ENCODE peak calls at places on chromosomes 7 and 10, in four cellular contexts. F is HepG2, G is K562, K is GM12878. J is an unnamed sample.

GRCh38 chr10:89171263-89171872 is 35.7 kb downstream of the CH25H start:
- DNase-seq in F (no peak), G (no peak), K (no peak), J (no peak)

GRCh38 chr7:37642028-37642540 is 41.5 kb upstream of the GPR141 start:
- DNase-seq in F (no peak), G (no peak), K (no peak), J (no peak)

GRCh38 chr10:58517481-58518355 is 5.0 kb downstream of the BICC1 start:
- DNase-seq in F (no peak), G (no peak), K (no peak), J (no peak)

GRCh38 chr7:16933296-16934248 is 51.8 kb upstream of the AGR3 start:
- DNase-seq in F (no peak), G (no peak), K (no peak), J (no peak)

GRCh38 chr7:670501-671390 is 55.8 kb upstream of the DNAAF5 start:
- DNase-seq in F (no peak), G (no peak), K (no peak), J (no peak)

GRCh38 chr7:29649876-29650275 is 86.2 kb downstream of the PRR15 start:
- DNase-seq in F (no peak), G (no peak), K (no peak), J (no peak)

GRCh38 chr7:77391230-77391629 is 24.9 kb downstream of the GSAP start:
- DNase-seq in F (no peak), G (no peak), K (peak; percentile 39), J (no peak)

GRCh38 chr7:95723583-95724180 is 48.7 kb upstream of the DYNC1I1 start:
- DNase-seq in F (peak; percentile 53), G (peak; percentile 18), K (peak; percentile 11), J (peak; percentile 60)

GRCh38 chr10:50316695-50317648 is 65.7 kb upstream of the ASAH2 start:
- DNase-seq in F (no peak), G (no peak), K (no peak), J (no peak)

GRCh38 chr7:119896386-119896785 is 376.6 kb upstream of the KCND2 start:
- DNase-seq in F (no peak), G (no peak), K (no peak), J (no peak)

GRCh38 chr10:114822771-114823463 is 1.3 kb downstream of the FHIP2A start:
- DNase-seq in F (peak; percentile 23), G (no peak), K (no peak), J (no peak)

GRCh38 chr7:7882888-7883287 is 85.7 kb upstream of the GLCCI1 start:
- DNase-seq in F (no peak), G (no peak), K (no peak), J (no peak)

GRCh38 chr7:2063562-2064360 is 169.0 kb downstream of the MAD1L1 start:
- DNase-seq in F (no peak), G (no peak), K (no peak), J (no peak)

GRCh38 chr10:89114846-89115625 is 92.1 kb downstream of the CH25H start:
- DNase-seq in F (no peak), G (no peak), K (no peak), J (no peak)

GRCh38 chr7:91330378-91331295 is 66.4 kb downstream of the FZD1 start:
- DNase-seq in F (no peak), G (no peak), K (no peak), J (no peak)

GRCh38 chr7:1540391-1541271 is 10.1 kb downstream of the MAFK start:
- DNase-seq in F (no peak), G (no peak), K (no peak), J (no peak)

GRCh38 chr7:116353614-116354013 is 143.3 kb downstream of the TES start:
- DNase-seq in F (no peak), G (no peak), K (no peak), J (no peak)

GRCh38 chr10:6464862-6465430 is 115.1 kb downstream of the PRKCQ start:
- DNase-seq in F (no peak), G (peak; percentile 71), K (no peak), J (no peak)

GRCh38 chr10:124254519-124254918 is 161.1 kb upstream of the CHST15 start:
- DNase-seq in F (no peak), G (no peak), K (no peak), J (no peak)

GRCh38 chr10:14812271-14812670 is 25.6 kb downstream of the CDNF start:
- DNase-seq in F (peak; percentile 74), G (no peak), K (no peak), J (no peak)

GRCh38 chr7:115356139-115356746 is 434.3 kb downstream of the MDFIC start:
- DNase-seq in F (peak; percentile 9), G (no peak), K (no peak), J (no peak)

GRCh38 chr10:59234814-59235429 is 58.5 kb downstream of the PHYHIPL start:
- DNase-seq in F (no peak), G (no peak), K (no peak), J (no peak)

GRCh38 chr7:79298145-79298760 is 155.2 kb downstream of the MAGI2 start:
- DNase-seq in F (peak; percentile 25), G (peak; percentile 29), K (no peak), J (no peak)

GRCh38 chr10:95260397-95260881 is 30.4 kb downstream of the PDLIM1 start:
- DNase-seq in F (peak; percentile 84), G (peak; percentile 17), K (no peak), J (no peak)

GRCh38 chr10:132103116-132103910 is 37.6 kb downstream of the JAKMIP3 start:
- DNase-seq in F (no peak), G (no peak), K (no peak), J (no peak)

GRCh38 chr10:122341141-122341810 is 33.2 kb upstream of the PLEKHA1 start:
- DNase-seq in F (no peak), G (no peak), K (no peak), J (no peak)

GRCh38 chr10:72762042-72762441 is 70.1 kb downstream of the MCU start:
- DNase-seq in F (no peak), G (no peak), K (no peak), J (no peak)

GRCh38 chr10:62819521-62819920 is 3.4 kb upstream of the EGR2 start:
- DNase-seq in F (no peak), G (no peak), K (no peak), J (no peak)

GRCh38 chr10:94490789-94491039 is 54.9 kb upstream of the HELLS start:
- DNase-seq in F (no peak), G (no peak), K (no peak), J (no peak)

GRCh38 chr10:48239618-48240017 is 34.9 kb downstream of the FRMPD2 start:
- DNase-seq in F (no peak), G (no peak), K (no peak), J (no peak)

GRCh38 chr7:120070201-120070600 is 202.8 kb upstream of the KCND2 start:
- DNase-seq in F (no peak), G (no peak), K (peak; percentile 17), J (no peak)

GRCh38 chr7:44849277-44850210 is 1.7 kb upstream of the H2AZ2 start:
- DNase-seq in F (no peak), G (no peak), K (no peak), J (no peak)

GRCh38 chr7:112220877-112221434 is 14.5 kb downstream of the ZNF277 start:
- DNase-seq in F (no peak), G (no peak), K (no peak), J (no peak)

GRCh38 chr10:69963835-69964710 is 88.6 kb upstream of the MACROH2A2 start:
- DNase-seq in F (no peak), G (no peak), K (no peak), J (no peak)

GRCh38 chr7:38872202-38872601 is 36.8 kb downstream of the VPS41 start:
- DNase-seq in F (no peak), G (no peak), K (no peak), J (no peak)

GRCh38 chr7:19442016-19442785 is 266.6 kb downstream of the POLR1F start:
- DNase-seq in F (no peak), G (no peak), K (no peak), J (peak; percentile 15)

GRCh38 chr10:30072068-30072467 is 12.7 kb upstream of the JCAD start:
- DNase-seq in F (no peak), G (no peak), K (no peak), J (no peak)

GRCh38 chr7:157541796-157542668 is 205.2 kb downstream of the DNAJB6 start:
- DNase-seq in F (no peak), G (no peak), K (no peak), J (peak; percentile 7)

GRCh38 chr10:6108631-6109443 is 20.0 kb downstream of the RBM17 start:
- DNase-seq in F (peak; percentile 42), G (peak; percentile 55), K (no peak), J (peak; percentile 84)

GRCh38 chr10:1323951-1324350 is 267.8 kb downstream of the WDR37 start:
- DNase-seq in F (no peak), G (no peak), K (no peak), J (no peak)
- TF ChIP-seq CREM in F (no peak), G (no peak), K (peak; percentile 41), J (no peak)

GRCh38 chr10:75655791-75656451 is 224.5 kb downstream of the LRMDA start:
- DNase-seq in F (peak; percentile 70), G (no peak), K (no peak), J (no peak)
- TF ChIP-seq USF2 in F (peak; percentile 59), G (no peak), K (no peak), J (no peak)

GRCh38 chr7:66493235-66494181 is 135.2 kb upstream of the KCTD7 start:
- DNase-seq in F (peak; percentile 94), G (peak; percentile 98), K (peak; percentile 86), J (peak; percentile 98)
- TF ChIP-seq CREM in F (peak; percentile 86), G (peak; percentile 100), K (peak; percentile 99), J (peak; percentile 98)

DNA sequence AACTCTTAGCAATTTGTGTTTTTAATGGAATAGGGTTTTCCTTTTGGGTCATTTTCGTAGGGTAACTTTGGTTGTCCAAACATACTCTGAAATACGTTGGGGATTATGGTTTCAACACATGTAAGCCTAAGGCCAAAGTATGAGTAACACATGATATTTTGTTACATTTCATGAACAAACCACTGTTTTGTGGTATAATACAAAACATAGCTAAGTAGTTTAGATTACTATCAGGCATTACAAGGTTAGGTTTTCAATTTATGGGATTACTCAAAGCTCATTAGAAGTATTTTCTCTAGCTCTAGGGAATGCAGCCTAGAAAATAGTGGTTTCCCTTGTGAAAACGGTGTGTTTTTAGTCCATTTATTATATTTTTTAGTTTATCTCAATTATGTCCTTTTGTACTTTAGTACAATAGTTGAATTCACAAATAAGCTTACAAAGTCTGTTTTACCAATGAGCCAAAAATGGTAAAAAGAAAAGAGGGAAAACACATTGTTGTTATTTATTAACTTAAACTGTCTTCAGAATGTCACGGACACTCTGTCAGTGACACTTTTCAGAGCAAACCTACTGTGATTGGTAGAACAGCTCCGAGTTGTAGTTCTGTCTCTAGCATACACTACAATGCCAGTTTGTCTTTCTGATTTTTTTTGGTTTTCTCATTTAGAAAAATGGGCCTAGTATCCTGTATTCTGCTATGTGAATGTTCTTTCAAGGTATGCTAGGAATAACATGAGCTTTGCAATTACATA is 473.7 kb downstream of the SUGCT start:
- DNase-seq in F (no peak), G (no peak), K (no peak), J (no peak)
- TF ChIP-seq USF2 in F (no peak), G (no peak), K (no peak), J (no peak)

GRCh38 chr7:4690953-4691856 is 9.1 kb downstream of the FOXK1 start:
- DNase-seq in F (no peak), G (peak; percentile 3), K (no peak), J (no peak)

GRCh38 chr7:4692055-4692454 is 10.0 kb downstream of the FOXK1 start:
- DNase-seq in F (no peak), G (peak; percentile 2), K (no peak), J (no peak)

GRCh38 chr7:4687956-4688355 is 5.9 kb downstream of the FOXK1 start:
- DNase-seq in F (no peak), G (peak; percentile 46), K (no peak), J (no peak)

GRCh38 chr7:4689151-4689550 is 7.1 kb downstream of the FOXK1 start:
- DNase-seq in F (no peak), G (no peak), K (peak; percentile 20), J (no peak)

GRCh38 chr7:4689668-4690067 is 7.6 kb downstream of the FOXK1 start:
- DNase-seq in F (no peak), G (no peak), K (no peak), J (no peak)
- TF ChIP-seq CREM in F (no peak), G (no peak), K (no peak), J (no peak)

J was measured in WTC11.